ENCODE peak calls at places on chromosomes 6 and 20, in ten cellular contexts. One of them, this sample, is unnamed.

GRCh38 chr6:12151433-12151820 is 138.7 kb upstream of the EDN1 start:
- DNase-seq in adrenal gland: no peak
- DNase-seq in stomach: no peak
- DNase-seq in Peyer's patch: no peak
- DNase-seq in upper lobe of left lung: no peak
- DNase-seq in body of pancreas: no peak
- DNase-seq in lower leg skin: no peak
- DNase-seq in gastrocnemius medialis: no peak
- DNase-seq in K562: no peak
- DNase-seq in HepG2: no peak
- DNase-seq in this sample: no peak

GRCh38 chr6:25753079-25753478 is 1.5 kb upstream of the SLC17A4 start:
- DNase-seq in adrenal gland: no peak
- DNase-seq in lower leg skin: no peak
- DNase-seq in K562: no peak
- DNase-seq in upper lobe of left lung: no peak
- DNase-seq in body of pancreas: no peak
- DNase-seq in Peyer's patch: no peak
- DNase-seq in gastrocnemius medialis: no peak
- DNase-seq in HepG2: no peak
- DNase-seq in stomach: no peak
- DNase-seq in this sample: no peak

GRCh38 chr6:4603291-4603690 is 172.9 kb upstream of the CDYL start:
- DNase-seq in stomach: peak; percentile 36
- DNase-seq in gastrocnemius medialis: peak; percentile 76
- DNase-seq in body of pancreas: no peak
- DNase-seq in HepG2: no peak
- DNase-seq in K562: no peak
- DNase-seq in upper lobe of left lung: peak; percentile 85
- DNase-seq in lower leg skin: peak; percentile 90
- DNase-seq in adrenal gland: peak; percentile 49
- DNase-seq in Peyer's patch: no peak
- DNase-seq in this sample: no peak

GRCh38 chr6:110816677-110817076 is 1.4 kb upstream of the CDK19 start:
- DNase-seq in HepG2: no peak
- DNase-seq in Peyer's patch: no peak
- DNase-seq in lower leg skin: no peak
- DNase-seq in stomach: no peak
- DNase-seq in body of pancreas: no peak
- DNase-seq in K562: peak; percentile 20
- DNase-seq in adrenal gland: no peak
- DNase-seq in upper lobe of left lung: peak; percentile 40
- DNase-seq in gastrocnemius medialis: no peak
- DNase-seq in this sample: no peak

GRCh38 chr20:13878600-13878999 is 93.8 kb downstream of the NDUFAF5 start:
- DNase-seq in gastrocnemius medialis: no peak
- DNase-seq in HepG2: no peak
- DNase-seq in K562: no peak
- DNase-seq in adrenal gland: no peak
- DNase-seq in stomach: no peak
- DNase-seq in Peyer's patch: no peak
- DNase-seq in lower leg skin: no peak
- DNase-seq in body of pancreas: no peak
- DNase-seq in upper lobe of left lung: no peak
- DNase-seq in this sample: no peak

GRCh38 chr6:87949194-87949593 is 98.4 kb upstream of the SPACA1 start:
- DNase-seq in Peyer's patch: no peak
- DNase-seq in upper lobe of left lung: no peak
- DNase-seq in HepG2: no peak
- DNase-seq in lower leg skin: no peak
- DNase-seq in gastrocnemius medialis: no peak
- DNase-seq in body of pancreas: no peak
- DNase-seq in K562: no peak
- DNase-seq in adrenal gland: no peak
- DNase-seq in stomach: no peak
- DNase-seq in this sample: no peak

GRCh38 chr6:159404296-159404695 is 235.1 kb downstream of the FNDC1 start:
- DNase-seq in K562: no peak
- DNase-seq in Peyer's patch: no peak
- DNase-seq in body of pancreas: no peak
- DNase-seq in upper lobe of left lung: no peak
- DNase-seq in gastrocnemius medialis: no peak
- DNase-seq in stomach: no peak
- DNase-seq in adrenal gland: no peak
- DNase-seq in lower leg skin: no peak
- DNase-seq in HepG2: no peak
- DNase-seq in this sample: no peak

GRCh38 chr20:50995506-50995905 is 27.4 kb downstream of the KCNG1 start:
- DNase-seq in gastrocnemius medialis: no peak
- DNase-seq in K562: no peak
- DNase-seq in HepG2: no peak
- DNase-seq in lower leg skin: no peak
- DNase-seq in upper lobe of left lung: no peak
- DNase-seq in body of pancreas: no peak
- DNase-seq in adrenal gland: no peak
- DNase-seq in Peyer's patch: no peak
- DNase-seq in stomach: no peak
- DNase-seq in this sample: no peak

GRCh38 chr20:8402798-8403197 is 270.7 kb downstream of the PLCB1 start:
- DNase-seq in body of pancreas: no peak
- DNase-seq in adrenal gland: no peak
- DNase-seq in stomach: no peak
- DNase-seq in HepG2: no peak
- DNase-seq in gastrocnemius medialis: no peak
- DNase-seq in Peyer's patch: no peak
- DNase-seq in upper lobe of left lung: no peak
- DNase-seq in K562: no peak
- DNase-seq in lower leg skin: no peak
- DNase-seq in this sample: no peak

GRCh38 chr6:103908898-103909297 is 950.8 kb downstream of the HACE1 start:
- DNase-seq in stomach: no peak
- DNase-seq in gastrocnemius medialis: no peak
- DNase-seq in adrenal gland: no peak
- DNase-seq in Peyer's patch: no peak
- DNase-seq in lower leg skin: no peak
- DNase-seq in body of pancreas: no peak
- DNase-seq in HepG2: no peak
- DNase-seq in K562: no peak
- DNase-seq in upper lobe of left lung: no peak
- DNase-seq in this sample: no peak

GRCh38 chr20:5074050-5074674 is 45.6 kb downstream of the PCNA start:
- DNase-seq in Peyer's patch: no peak
- DNase-seq in K562: no peak
- DNase-seq in adrenal gland: no peak
- DNase-seq in gastrocnemius medialis: no peak
- DNase-seq in lower leg skin: no peak
- DNase-seq in HepG2: no peak
- DNase-seq in upper lobe of left lung: no peak
- DNase-seq in body of pancreas: peak; percentile 18
- DNase-seq in stomach: no peak
- DNase-seq in this sample: no peak

GRCh38 chr20:5081196-5081595 is 38.6 kb downstream of the PCNA start:
- DNase-seq in HepG2: no peak
- DNase-seq in Peyer's patch: no peak
- DNase-seq in upper lobe of left lung: no peak
- DNase-seq in stomach: no peak
- DNase-seq in adrenal gland: no peak
- DNase-seq in gastrocnemius medialis: no peak
- DNase-seq in lower leg skin: no peak
- DNase-seq in body of pancreas: no peak
- DNase-seq in K562: no peak
- DNase-seq in this sample: no peak

GRCh38 chr20:5077761-5078387 is 41.9 kb downstream of the PCNA start:
- DNase-seq in upper lobe of left lung: no peak
- DNase-seq in lower leg skin: no peak
- DNase-seq in Peyer's patch: no peak
- DNase-seq in body of pancreas: no peak
- DNase-seq in HepG2: no peak
- DNase-seq in gastrocnemius medialis: no peak
- DNase-seq in K562: no peak
- DNase-seq in adrenal gland: no peak
- DNase-seq in stomach: no peak
- DNase-seq in this sample: no peak

GRCh38 chr20:5080384-5080877 is 39.3 kb downstream of the PCNA start:
- DNase-seq in adrenal gland: peak; percentile 37
- DNase-seq in K562: peak; percentile 12
- DNase-seq in body of pancreas: no peak
- DNase-seq in HepG2: no peak
- DNase-seq in stomach: peak; percentile 46
- DNase-seq in upper lobe of left lung: peak; percentile 87
- DNase-seq in gastrocnemius medialis: peak; percentile 52
- DNase-seq in Peyer's patch: no peak
- DNase-seq in lower leg skin: peak; percentile 93
- DNase-seq in this sample: peak; percentile 70

DNA sequence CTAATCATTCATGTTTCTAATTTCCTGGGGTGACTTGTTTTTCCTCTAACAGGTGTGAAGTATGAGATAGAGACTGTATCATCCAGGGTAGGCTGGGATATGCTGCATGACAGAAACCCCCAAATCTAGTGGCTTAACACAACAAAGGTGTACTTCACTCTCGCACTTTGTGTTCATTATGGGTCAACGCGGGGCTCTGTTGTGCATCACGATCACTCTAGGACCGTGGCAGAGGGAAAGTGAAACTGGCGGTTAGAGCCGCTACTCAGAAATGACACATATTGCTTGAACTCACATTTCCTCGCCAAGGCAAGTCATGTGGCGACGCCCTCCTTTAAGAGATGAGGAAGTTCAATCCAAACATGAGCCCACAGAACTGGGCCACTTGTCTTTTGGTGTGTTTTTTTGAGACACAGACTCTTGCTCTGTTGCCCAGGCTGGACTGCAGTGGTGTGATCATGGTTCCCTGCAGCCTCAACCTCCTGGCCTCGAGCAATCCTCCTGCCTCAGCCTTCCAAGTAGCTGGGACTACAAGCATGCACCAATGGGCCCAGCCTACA is 41.3 kb downstream of the PCNA start:
- DNase-seq in upper lobe of left lung: peak; percentile 93
- DNase-seq in HepG2: peak; percentile 60
- DNase-seq in adrenal gland: peak; percentile 54
- DNase-seq in gastrocnemius medialis: peak; percentile 51
- DNase-seq in stomach: peak; percentile 75
- DNase-seq in K562: peak; percentile 63
- DNase-seq in lower leg skin: peak; percentile 90
- DNase-seq in body of pancreas: no peak
- DNase-seq in Peyer's patch: peak; percentile 61
- DNase-seq in this sample: peak; percentile 70
- TF ChIP-seq POLR2A in upper lobe of left lung: no peak
- TF ChIP-seq POLR2A in HepG2: no peak
- TF ChIP-seq POLR2A in adrenal gland: no peak
- TF ChIP-seq POLR2A in gastrocnemius medialis: no peak
- TF ChIP-seq POLR2A in stomach: no peak
- TF ChIP-seq POLR2A in K562: no peak
- TF ChIP-seq POLR2A in lower leg skin: no peak
- TF ChIP-seq POLR2A in body of pancreas: no peak
- TF ChIP-seq POLR2A in Peyer's patch: no peak
- TF ChIP-seq POLR2A in this sample: no peak

DNA sequence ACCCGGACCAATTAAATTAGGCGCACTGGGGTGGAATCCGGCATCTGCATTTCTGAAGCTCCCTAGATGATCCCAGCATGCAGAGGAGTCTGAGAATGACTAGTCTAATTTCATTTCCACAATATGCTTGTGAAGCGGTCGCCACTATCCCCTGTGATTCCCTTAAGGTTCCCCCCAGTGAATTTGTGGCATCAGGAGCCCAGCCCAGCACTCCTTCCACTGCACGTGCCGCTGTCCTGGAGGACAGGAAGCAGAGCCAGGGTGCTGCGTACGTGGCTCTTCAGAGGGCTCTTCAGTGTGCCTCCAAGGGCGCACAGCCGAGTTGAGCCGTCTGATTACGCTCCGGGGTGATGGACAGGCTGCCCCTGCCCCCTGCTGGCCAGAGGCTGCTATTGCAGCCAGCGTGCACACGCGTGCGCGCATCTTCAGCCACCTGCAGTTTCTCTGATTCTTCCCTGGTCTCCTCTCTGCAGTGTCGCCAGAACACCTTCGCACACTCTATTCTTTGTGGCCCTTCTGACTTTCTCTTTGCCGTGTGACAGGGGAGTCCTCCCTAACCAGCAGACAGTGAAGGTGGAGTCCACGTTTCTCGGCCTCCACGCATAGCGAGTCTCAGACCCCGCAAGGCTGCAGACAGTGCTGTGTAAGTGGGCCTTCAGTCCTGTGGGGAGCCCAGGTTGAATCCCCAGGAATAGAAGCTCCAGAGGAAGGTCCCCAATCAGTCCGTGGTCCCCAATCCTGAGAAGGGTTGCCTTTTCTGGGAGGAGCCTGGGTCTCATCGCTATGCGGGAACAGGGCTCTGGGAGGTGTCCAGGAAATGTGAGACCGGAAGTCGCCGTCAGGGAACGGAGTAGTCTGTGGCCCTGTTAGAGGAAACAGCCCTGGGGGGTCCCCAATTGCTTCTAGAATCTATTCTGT is 16.5 kb upstream of the NCR2 start:
- DNase-seq in gastrocnemius medialis: peak; percentile 67
- DNase-seq in Peyer's patch: peak; percentile 85
- DNase-seq in K562: peak; percentile 91
- DNase-seq in HepG2: peak; percentile 70
- DNase-seq in upper lobe of left lung: peak; percentile 92
- DNase-seq in stomach: peak; percentile 83
- DNase-seq in body of pancreas: peak; percentile 76
- DNase-seq in lower leg skin: peak; percentile 95
- DNase-seq in adrenal gland: peak; percentile 76
- DNase-seq in this sample: peak; percentile 48
- TF ChIP-seq POLR2A in gastrocnemius medialis: no peak
- TF ChIP-seq POLR2A in Peyer's patch: no peak
- TF ChIP-seq POLR2A in K562: no peak
- TF ChIP-seq POLR2A in HepG2: no peak
- TF ChIP-seq POLR2A in upper lobe of left lung: no peak
- TF ChIP-seq POLR2A in stomach: no peak
- TF ChIP-seq POLR2A in body of pancreas: no peak
- TF ChIP-seq POLR2A in lower leg skin: no peak
- TF ChIP-seq POLR2A in adrenal gland: no peak
- TF ChIP-seq POLR2A in this sample: no peak

DNA sequence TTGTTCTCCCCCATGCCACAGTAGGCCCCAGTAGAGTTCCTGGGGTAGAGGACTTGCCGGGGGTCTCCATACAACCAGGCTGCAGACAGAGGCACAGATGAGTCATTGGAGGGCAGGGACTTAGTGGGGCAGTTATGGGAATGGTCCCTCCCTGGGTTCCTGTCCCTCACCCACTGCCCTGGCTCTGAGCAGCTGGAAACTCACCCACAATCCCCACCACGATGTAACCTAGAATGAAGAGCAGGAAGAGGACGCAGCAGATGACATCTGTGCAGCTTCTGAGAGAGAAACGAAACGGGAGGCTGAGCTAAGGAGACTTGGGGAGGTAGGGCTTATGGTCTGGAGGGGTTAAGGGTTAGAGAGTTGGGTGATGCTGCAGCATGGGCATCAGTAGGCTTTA is 2.9 kb downstream of the SLC44A4 start:
- DNase-seq in K562: no peak
- DNase-seq in upper lobe of left lung: no peak
- DNase-seq in lower leg skin: no peak
- DNase-seq in body of pancreas: no peak
- DNase-seq in stomach: no peak
- DNase-seq in Peyer's patch: no peak
- DNase-seq in adrenal gland: no peak
- DNase-seq in HepG2: no peak
- DNase-seq in gastrocnemius medialis: no peak
- DNase-seq in this sample: no peak
- TF ChIP-seq POLR2A in K562: no peak
- TF ChIP-seq POLR2A in upper lobe of left lung: no peak
- TF ChIP-seq POLR2A in lower leg skin: no peak
- TF ChIP-seq POLR2A in body of pancreas: no peak
- TF ChIP-seq POLR2A in stomach: no peak
- TF ChIP-seq POLR2A in Peyer's patch: no peak
- TF ChIP-seq POLR2A in adrenal gland: no peak
- TF ChIP-seq POLR2A in HepG2: no peak
- TF ChIP-seq POLR2A in gastrocnemius medialis: no peak
- TF ChIP-seq POLR2A in this sample: no peak

GRCh38 chr6:30598912-30599624 is 18.0 kb downstream of the PPP1R10 start:
- DNase-seq in HepG2: no peak
- DNase-seq in body of pancreas: no peak
- DNase-seq in upper lobe of left lung: no peak
- DNase-seq in K562: no peak
- DNase-seq in lower leg skin: no peak
- DNase-seq in stomach: no peak
- DNase-seq in adrenal gland: no peak
- DNase-seq in Peyer's patch: no peak
- DNase-seq in gastrocnemius medialis: no peak
- DNase-seq in this sample: no peak
- TF ChIP-seq POLR2A in HepG2: peak; percentile 41
- TF ChIP-seq POLR2A in body of pancreas: no peak
- TF ChIP-seq POLR2A in upper lobe of left lung: no peak
- TF ChIP-seq POLR2A in K562: peak; percentile 56
- TF ChIP-seq POLR2A in lower leg skin: no peak
- TF ChIP-seq POLR2A in stomach: no peak
- TF ChIP-seq POLR2A in adrenal gland: peak; percentile 6
- TF ChIP-seq POLR2A in Peyer's patch: no peak
- TF ChIP-seq POLR2A in gastrocnemius medialis: no peak
- TF ChIP-seq POLR2A in this sample: no peak